ENCODE peak calls at places on chromosomes 16 and 17, in eight cellular contexts. E, C, B, V, S, G, N and H are unnamed samples. For H3K4me1, the result is how much of the 10 kb centered on the place peaks cover.

GRCh38 chr17:30590086-30590485 is 112.9 kb downstream of the GOSR1 start:
- DNase-seq in G (no peak), S (no peak), C (no peak), N (no peak), B (no peak), E (no peak), V (no peak), H (no peak)

GRCh38 chr16:87369796-87370719 is 13.5 kb downstream of the FBXO31 start:
- DNase-seq in G (no peak), B (no peak), N (no peak), V (no peak), S (no peak), C (no peak), E (no peak), H (no peak)

GRCh38 chr17:43405861-43406260 is 7.1 kb downstream of the ARL4D start:
- DNase-seq in B (no peak), N (no peak), V (no peak), E (no peak), S (no peak), C (no peak), G (no peak), H (no peak)

GRCh38 chr17:2814499-2815341 is 18.5 kb downstream of the RAP1GAP2 start:
- DNase-seq in B (no peak), V (no peak), E (no peak), N (no peak), C (no peak), G (no peak), S (no peak), H (no peak)

GRCh38 chr17:19311016-19311415 is 51.5 kb downstream of the B9D1 start:
- DNase-seq in B (peak), E (no peak), S (no peak), V (no peak), N (no peak), C (no peak), G (no peak), H (no peak)

GRCh38 chr16:89701425-89702406 is at the start of gene SPATA2L:
- DNase-seq in N (peak), E (peak), C (peak), G (peak), V (peak), S (peak), B (peak), H (peak)

GRCh38 chr17:66025551-66025950 is 166.4 kb downstream of the CEP112 start:
- DNase-seq in E (no peak), B (no peak), S (no peak), C (no peak), V (no peak), N (no peak), G (no peak), H (no peak)

GRCh38 chr16:8587065-8587464 is 3.2 kb downstream of the TMEM114 start:
- DNase-seq in V (no peak), B (no peak), G (no peak), C (no peak), S (no peak), E (no peak), N (no peak), H (no peak)

GRCh38 chr17:28657756-28658155 is 4.0 kb downstream of the SDF2 start:
- DNase-seq in S (no peak), C (no peak), G (no peak), B (no peak), N (no peak), E (no peak), V (no peak), H (no peak)

GRCh38 chr16:21156767-21157467 is 1.6 kb upstream of the LDAF1 start:
- DNase-seq in B (peak), C (peak), E (peak), G (peak), V (no peak), N (no peak), S (peak), H (no peak)

GRCh38 chr16:85151603-85152413 is 39.5 kb upstream of the CIBAR2 start:
- DNase-seq in B (peak), G (no peak), N (peak), V (peak), C (peak), S (no peak), E (peak), H (peak)

GRCh38 chr17:16987830-16988601 is 16.1 kb upstream of the TNFRSF13B start:
- DNase-seq in B (peak), V (no peak), N (peak), E (peak), S (peak), C (peak), G (no peak), H (peak)

GRCh38 chr17:1447061-1447460 is 9.0 kb downstream of the CRK start:
- DNase-seq in B (no peak), S (no peak), E (no peak), G (no peak), C (no peak), V (no peak), N (no peak), H (no peak)

GRCh38 chr17:75637143-75637538 is 3.9 kb downstream of the SMIM5 start:
- DNase-seq in G (peak), C (peak), S (no peak), N (no peak), E (no peak), V (peak), B (no peak), H (no peak)

GRCh38 chr17:72120878-72121163 is at the start of gene SOX9:
- DNase-seq in V (no peak), N (peak), S (peak), E (no peak), G (peak), C (peak), B (peak), H (peak)

GRCh38 chr17:8473451-8474192 is 37.9 kb downstream of the NDEL1 start:
- DNase-seq in G (no peak), E (no peak), S (no peak), V (no peak), B (no peak), N (no peak), C (no peak), H (no peak)

GRCh38 chr17:44708401-44709263 is at the start of gene DBF4B:
- DNase-seq in S (peak), G (peak), C (peak), E (peak), B (peak), V (peak), N (peak), H (peak)

GRCh38 chr17:37478187-37478586 is 11.5 kb upstream of the DUSP14 start:
- DNase-seq in B (no peak), G (no peak), E (no peak), C (no peak), S (no peak), N (peak), V (no peak), H (peak)

GRCh38 chr16:29959293-29959692 is 2.6 kb upstream of the TMEM219 start:
- DNase-seq in N (no peak), E (no peak), C (no peak), V (no peak), S (no peak), G (no peak), B (no peak), H (no peak)

GRCh38 chr16:76653390-76654026 is 376.3 kb downstream of the CNTNAP4 start:
- DNase-seq in S (peak), G (no peak), N (no peak), C (no peak), V (no peak), B (no peak), E (peak), H (no peak)

GRCh38 chr17:73952498-73953205 is 250.8 kb upstream of the RPL38 start:
- DNase-seq in S (peak), E (peak), V (no peak), G (peak), B (no peak), N (no peak), C (peak), H (no peak)

GRCh38 chr17:76441681-76442340 is 11.1 kb downstream of the UBE2O start:
- DNase-seq in G (no peak), B (no peak), E (no peak), N (no peak), C (no peak), V (no peak), S (no peak), H (no peak)

GRCh38 chr16:57260294-57260929 is 15.4 kb downstream of the ARL2BP start:
- DNase-seq in G (peak), E (peak), S (no peak), V (no peak), B (peak), C (peak), N (no peak), H (peak)

GRCh38 chr17:30237296-30238002 is 2.0 kb upstream of the SLC6A4 start:
- DNase-seq in V (no peak), S (no peak), B (no peak), G (peak), E (no peak), N (no peak), C (no peak), H (no peak)

GRCh38 chr17:42191209-42191608 is 3.1 kb downstream of the GHDC start:
- DNase-seq in C (no peak), S (no peak), N (no peak), G (no peak), B (no peak), E (no peak), V (no peak), H (no peak)

GRCh38 chr17:46193626-46194392 is 580 bp upstream of the KANSL1 start:
- DNase-seq in B (peak), S (peak), V (peak), E (peak), C (peak), N (peak), G (peak), H (peak)

GRCh38 chr17:73191443-73192218 is 1.2 kb upstream of the COG1 start:
- DNase-seq in G (peak), E (peak), N (peak), B (peak), S (peak), V (peak), C (peak), H (no peak)

GRCh38 chr16:73713817-73714495 is 582.7 kb upstream of the PSMD7 start:
- DNase-seq in C (no peak), V (no peak), E (peak), S (peak), B (no peak), N (no peak), G (peak), H (no peak)

GRCh38 chr16:81627024-81627423 is 152.1 kb upstream of the PLCG2 start:
- DNase-seq in E (no peak), V (no peak), B (no peak), N (no peak), C (no peak), S (no peak), G (no peak), H (no peak)

GRCh38 chr17:9185142-9185541 is 163.8 kb downstream of the NTN1 start:
- DNase-seq in C (no peak), G (no peak), N (no peak), V (no peak), S (no peak), B (no peak), E (no peak), H (no peak)

GRCh38 chr17:81429813-81430510 is 34.7 kb downstream of the BAHCC1 start:
- DNase-seq in B (no peak), G (no peak), N (no peak), C (no peak), S (no peak), E (no peak), V (peak), H (no peak)

GRCh38 chr16:69929480-69929879 is 21.7 kb upstream of the CLEC18A start:
- DNase-seq in B (no peak), S (no peak), E (no peak), V (no peak), C (no peak), G (no peak), N (no peak), H (peak)

GRCh38 chr16:69928856-69929400 is 22.2 kb upstream of the CLEC18A start:
- DNase-seq in V (no peak), S (no peak), C (no peak), B (no peak), N (no peak), E (no peak), G (no peak), H (no peak)

GRCh38 chr16:69932228-69932627 is 18.9 kb upstream of the CLEC18A start:
- DNase-seq in E (no peak), S (no peak), C (no peak), N (no peak), G (no peak), V (no peak), B (no peak), H (no peak)

GRCh38 chr16:69931631-69932030 is 19.5 kb upstream of the CLEC18A start:
- DNase-seq in V (no peak), S (no peak), N (no peak), G (no peak), C (no peak), E (no peak), B (no peak), H (no peak)

DNA sequence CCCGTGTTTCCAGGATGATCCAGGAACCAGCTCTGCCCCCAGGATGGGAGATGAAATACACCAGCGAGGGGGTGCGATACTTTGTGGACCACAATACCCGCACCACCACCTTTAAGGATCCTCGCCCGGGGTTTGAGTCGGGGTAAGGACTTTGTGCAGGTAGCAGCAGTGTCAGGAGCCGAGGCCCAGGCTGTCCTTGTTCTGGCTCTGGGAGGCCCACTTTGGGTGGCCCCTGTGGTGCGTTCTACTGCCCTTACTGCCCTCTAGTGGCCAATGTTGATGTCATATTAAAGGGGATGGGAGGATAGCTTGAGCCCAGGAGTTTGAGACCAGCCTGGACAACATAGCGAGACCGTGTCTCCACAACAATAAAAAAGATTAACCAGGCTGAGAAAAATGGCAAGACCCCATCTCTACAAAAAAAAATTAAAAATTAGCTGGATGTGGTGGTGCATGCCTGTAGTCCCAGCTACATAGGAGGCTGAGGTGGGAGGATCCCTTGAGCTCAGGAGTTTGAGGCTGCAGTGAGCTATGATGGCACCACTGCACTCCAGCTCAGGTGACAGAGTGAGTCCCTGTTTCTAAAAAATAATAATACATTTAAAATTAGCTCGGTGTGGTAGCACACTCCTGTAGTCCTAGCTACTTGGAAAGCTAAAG is 20.9 kb upstream of the CLEC18A start:
- DNase-seq in B (no peak), G (peak), N (no peak), E (peak), C (peak), V (peak), S (peak), H (no peak)
- TF ChIP-seq EP300 in B (no peak), G (no peak), N (no peak), E (no peak), C (no peak), V (no peak), S (no peak), H (no peak)

GRCh38 chr17:21214015-21214776 is at the start of gene TMEM11:
- DNase-seq in G (peak), E (peak), S (peak), B (peak), C (peak), N (peak), V (peak), H (peak)
- TF ChIP-seq POLR2A in G (peak), E (peak), S (peak), B (peak), C (no peak), N (peak), V (peak), H (no peak)

DNA sequence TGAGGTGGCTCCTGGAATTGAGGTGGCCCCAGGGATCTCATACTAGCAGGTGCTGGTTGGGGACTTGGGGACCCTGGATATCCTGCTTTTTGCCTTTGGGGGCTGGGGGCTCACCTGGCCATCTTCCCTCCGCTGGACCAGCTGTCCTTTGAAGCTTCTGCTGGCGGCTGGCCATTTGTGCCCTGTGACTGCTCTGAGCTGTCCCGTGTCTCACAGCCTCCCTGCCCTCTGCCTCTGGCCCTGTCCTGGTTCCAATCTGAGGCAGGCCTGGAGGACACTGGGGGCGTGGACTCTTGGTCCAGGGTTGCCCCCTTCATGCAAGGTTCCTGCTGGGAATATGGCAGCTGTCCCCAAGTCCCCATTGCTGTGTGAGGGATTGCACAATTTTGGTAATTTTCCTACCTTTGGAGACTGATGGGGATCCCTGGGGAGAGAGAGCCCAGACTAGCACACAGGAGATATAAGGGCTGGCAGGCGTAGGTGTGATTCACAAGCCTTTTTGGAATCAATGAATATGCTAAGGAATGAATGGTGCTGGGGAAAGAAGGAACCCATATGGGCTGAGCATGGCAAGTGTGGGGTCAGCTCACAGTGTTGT is 19.2 kb downstream of the ADCY7 start:
- DNase-seq in E (no peak), V (no peak), B (no peak), N (no peak), G (no peak), S (no peak), C (no peak), H (no peak)
- H3K4me1 ChIP-seq in E (under half), V (under half), B (under half), N (under half), G (under half), S (under half), C (half or more), H (under half)

GRCh38 chr16:31706925-31707324 is 166.7 kb upstream of the ZNF267 start:
- DNase-seq in B (no peak), G (no peak), C (no peak), N (no peak), S (no peak), V (no peak), E (no peak), H (no peak)
- TF ChIP-seq EP300 in B (no peak), G (no peak), C (no peak), N (no peak), S (no peak), V (no peak), E (no peak), H (no peak)

DNA sequence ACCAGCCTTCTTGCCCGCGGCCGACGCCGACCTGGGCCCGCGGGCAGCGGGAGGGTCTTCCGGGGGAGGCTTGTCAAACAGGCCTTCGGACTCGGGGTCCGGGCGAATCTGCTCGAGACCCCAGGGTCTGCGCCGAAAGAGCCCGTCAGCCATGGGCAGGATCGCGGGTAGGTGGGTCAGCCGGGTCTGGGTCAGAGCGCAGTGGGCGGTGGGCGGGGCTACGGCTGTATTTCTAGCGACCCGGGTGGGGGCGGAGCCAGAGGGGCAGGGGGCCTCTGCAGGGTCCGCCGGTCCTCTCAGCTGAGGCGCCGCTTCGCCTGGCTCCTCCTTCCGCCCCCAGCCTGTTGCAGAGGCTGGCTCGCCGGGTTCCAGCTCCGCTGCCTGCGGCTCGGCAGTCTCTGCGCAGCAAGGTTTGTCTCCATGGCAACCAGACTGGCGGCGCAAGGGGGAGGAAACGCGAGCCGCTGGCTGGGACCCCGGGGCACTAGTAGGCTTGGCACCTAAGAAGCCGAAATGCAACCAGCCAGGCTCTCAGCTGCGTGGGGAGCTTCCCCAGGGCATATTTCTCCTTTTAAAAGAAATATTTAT is 14.5 kb downstream of the MIS12 start:
- DNase-seq in S (peak), N (peak), E (no peak), B (peak), V (peak), C (peak), G (peak), H (peak)
- TF ChIP-seq POLR2A in S (no peak), N (no peak), E (no peak), B (no peak), V (peak), C (no peak), G (peak), H (no peak)

GRCh38 chr16:83981799-83982198 is 13.8 kb downstream of the NECAB2 start:
- DNase-seq in E (no peak), S (no peak), N (no peak), V (no peak), C (no peak), B (no peak), G (no peak), H (no peak)

GRCh38 chr16:83978401-83978904 is 10.4 kb downstream of the NECAB2 start:
- DNase-seq in E (no peak), B (no peak), C (no peak), G (no peak), N (no peak), V (no peak), S (no peak), H (no peak)

GRCh38 chr16:83980794-83981193 is 12.8 kb downstream of the NECAB2 start:
- DNase-seq in N (no peak), V (no peak), E (no peak), B (no peak), C (no peak), G (no peak), S (no peak), H (no peak)

GRCh38 chr16:83979456-83979855 is 11.4 kb downstream of the NECAB2 start:
- DNase-seq in B (no peak), C (no peak), N (no peak), V (no peak), G (no peak), E (no peak), S (no peak), H (no peak)

DNA sequence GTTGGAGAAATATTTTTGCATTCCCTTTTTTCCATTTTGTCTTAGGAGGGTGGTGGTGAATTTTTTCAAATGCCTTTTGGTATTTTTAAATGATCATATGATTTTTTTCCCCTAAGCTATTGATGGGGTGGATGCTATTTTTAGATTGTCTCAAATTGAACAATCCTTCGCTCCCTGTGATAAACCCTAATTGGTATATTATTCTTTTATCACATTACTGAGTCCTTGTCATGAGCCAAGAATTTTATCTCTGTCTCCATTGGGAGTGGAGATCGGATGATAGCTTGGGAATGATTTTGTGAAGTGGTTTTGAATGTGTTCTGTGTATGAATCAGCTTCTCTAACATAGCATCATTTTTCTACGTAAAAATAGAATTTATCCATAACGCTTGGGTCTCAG is 15.4 kb downstream of the NECAB2 start:
- DNase-seq in V (no peak), N (no peak), E (no peak), S (no peak), G (no peak), C (no peak), B (no peak), H (no peak)
- H3K4me1 ChIP-seq in V (under half), N (under half), E (under half), S (under half), G (under half), C (under half), B (under half), H (under half)